ENCODE peak calls at places on chromosome 7, in eight cellular contexts. D is hippocampal formation; Q is HT1080; W is transverse colon; F is activated CD8-positive, alpha-beta T cell treated with anti-CD3 and anti-CD28 coated beads for 36 hours; M is germinal center; Y is activated CD4-positive, alpha-beta memory T cell treated with anti-CD3 and anti-CD28 coated beads for 36 hours; I is OCI-M1. P is an unnamed sample.

GRCh38 chr7:110413038-110413437 is 677.9 kb upstream of the LRRN3 start:
- DNase-seq in D (no peak), Q (no peak), W (no peak), F (no peak), M (no peak), Y (no peak), I (no peak), P (no peak)

GRCh38 chr7:1536768-1537630 is 6.5 kb downstream of the MAFK start:
- DNase-seq in D (peak; percentile 39), Q (peak; percentile 97), W (peak; percentile 91), F (no peak), M (no peak), Y (no peak), I (no peak), P (peak; percentile 98)

GRCh38 chr7:81470724-81471379 is 299.0 kb downstream of the HGF start:
- DNase-seq in D (no peak), Q (no peak), W (no peak), F (no peak), M (no peak), Y (no peak), I (peak; percentile 84), P (peak; percentile 9)

GRCh38 chr7:101698964-101699363 is 69.9 kb upstream of the MYL10 start:
- DNase-seq in D (no peak), Q (no peak), W (no peak), F (no peak), M (no peak), Y (no peak), I (no peak), P (no peak)

GRCh38 chr7:17239046-17239445 is 59.4 kb upstream of the AHR start:
- DNase-seq in D (no peak), Q (peak; percentile 7), W (no peak), F (no peak), M (no peak), Y (no peak), I (no peak), P (no peak)

GRCh38 chr7:1555046-1555812 is 776 bp downstream of the TMEM184A start:
- DNase-seq in D (no peak), Q (peak; percentile 91), W (peak; percentile 89), F (no peak), M (no peak), Y (no peak), I (no peak), P (no peak)

GRCh38 chr7:138278601-138279000 is 181.5 kb upstream of the TRIM24 start:
- DNase-seq in D (no peak), Q (peak; percentile 20), W (no peak), F (no peak), M (no peak), Y (no peak), I (no peak), P (no peak)

GRCh38 chr7:39936786-39937185 is 13.3 kb upstream of the CDK13 start:
- DNase-seq in D (no peak), Q (no peak), W (no peak), F (no peak), M (no peak), Y (no peak), I (no peak), P (no peak)

GRCh38 chr7:151814400-151814914 is 62.5 kb downstream of the PRKAG2 start:
- DNase-seq in D (no peak), Q (no peak), W (no peak), F (no peak), M (no peak), Y (no peak), I (no peak), P (no peak)

GRCh38 chr7:24075426-24075810 is 208.6 kb upstream of the NPY start:
- DNase-seq in D (no peak), Q (peak; percentile 20), W (no peak), F (no peak), M (no peak), Y (no peak), I (no peak), P (no peak)

GRCh38 chr7:336810-337566 is 47.0 kb downstream of the FOXL3 start:
- DNase-seq in D (no peak), Q (no peak), W (no peak), F (peak; percentile 48), M (no peak), Y (no peak), I (no peak), P (no peak)

GRCh38 chr7:19369182-19369581 is 224.0 kb upstream of the FERD3L start:
- DNase-seq in D (no peak), Q (no peak), W (no peak), F (no peak), M (no peak), Y (no peak), I (no peak), P (no peak)